ENCODE peak calls at places on chromosomes 1 and 21, in six cellular contexts. One of them, this sample, is unnamed. For H3K4me1 and H3K36me3, the result is how much of the 10 kb centered on the place peaks cover.

GRCh38 chr1:55374801-55375616 is 159.8 kb upstream of the USP24 start:
- DNase-seq in thoracic aorta: no peak
- DNase-seq in ovary: peak
- DNase-seq in left ventricle myocardium inferior: no peak
- DNase-seq in upper lobe of right lung: no peak
- DNase-seq in hepatocyte: no peak
- DNase-seq in this sample: peak

GRCh38 chr1:40029608-40030007 is 10.9 kb upstream of the CAP1 start:
- DNase-seq in thoracic aorta: no peak
- DNase-seq in ovary: no peak
- DNase-seq in left ventricle myocardium inferior: no peak
- DNase-seq in upper lobe of right lung: no peak
- DNase-seq in hepatocyte: peak
- DNase-seq in this sample: peak

GRCh38 chr21:29232601-29233541 is 65.9 kb upstream of the BACH1 start:
- DNase-seq in thoracic aorta: no peak
- DNase-seq in ovary: no peak
- DNase-seq in left ventricle myocardium inferior: no peak
- DNase-seq in upper lobe of right lung: no peak
- DNase-seq in hepatocyte: peak
- DNase-seq in this sample: peak

GRCh38 chr1:60988827-60989363 is 93.5 kb upstream of the NFIA start:
- DNase-seq in thoracic aorta: no peak
- DNase-seq in ovary: no peak
- DNase-seq in left ventricle myocardium inferior: peak
- DNase-seq in upper lobe of right lung: no peak
- DNase-seq in hepatocyte: no peak
- DNase-seq in this sample: no peak

GRCh38 chr1:216422821-216423529 is at the start of gene USH2A:
- DNase-seq in thoracic aorta: no peak
- DNase-seq in ovary: no peak
- DNase-seq in left ventricle myocardium inferior: no peak
- DNase-seq in upper lobe of right lung: no peak
- DNase-seq in hepatocyte: peak
- DNase-seq in this sample: no peak

GRCh38 chr1:226480459-226480858 is 68.1 kb upstream of the STUM start:
- DNase-seq in thoracic aorta: no peak
- DNase-seq in ovary: no peak
- DNase-seq in left ventricle myocardium inferior: no peak
- DNase-seq in upper lobe of right lung: no peak
- DNase-seq in hepatocyte: no peak
- DNase-seq in this sample: no peak

GRCh38 chr1:201191723-201192477 is 1.3 kb downstream of the IGFN1 start:
- DNase-seq in thoracic aorta: no peak
- DNase-seq in ovary: no peak
- DNase-seq in left ventricle myocardium inferior: no peak
- DNase-seq in upper lobe of right lung: no peak
- DNase-seq in hepatocyte: no peak
- DNase-seq in this sample: peak

GRCh38 chr1:151340870-151341754 is 5.9 kb downstream of the RFX5 start:
- DNase-seq in thoracic aorta: no peak
- DNase-seq in ovary: peak
- DNase-seq in left ventricle myocardium inferior: no peak
- DNase-seq in upper lobe of right lung: no peak
- DNase-seq in hepatocyte: peak
- DNase-seq in this sample: peak

GRCh38 chr1:10975567-10976326 is 36.7 kb upstream of the TARDBP start:
- DNase-seq in thoracic aorta: no peak
- DNase-seq in ovary: no peak
- DNase-seq in left ventricle myocardium inferior: no peak
- DNase-seq in upper lobe of right lung: no peak
- DNase-seq in hepatocyte: peak
- DNase-seq in this sample: peak

GRCh38 chr1:41360074-41361027 is 883 bp upstream of the FOXO6 start:
- DNase-seq in thoracic aorta: no peak
- DNase-seq in ovary: no peak
- DNase-seq in left ventricle myocardium inferior: no peak
- DNase-seq in upper lobe of right lung: peak
- DNase-seq in hepatocyte: peak
- DNase-seq in this sample: peak

GRCh38 chr21:34808569-34809204 is 139.9 kb downstream of the CLIC6 start:
- DNase-seq in thoracic aorta: no peak
- DNase-seq in ovary: no peak
- DNase-seq in left ventricle myocardium inferior: no peak
- DNase-seq in upper lobe of right lung: no peak
- DNase-seq in hepatocyte: no peak
- DNase-seq in this sample: no peak

GRCh38 chr1:2233997-2234761 is 6.1 kb downstream of the SKI start:
- DNase-seq in thoracic aorta: peak
- DNase-seq in ovary: peak
- DNase-seq in left ventricle myocardium inferior: peak
- DNase-seq in upper lobe of right lung: peak
- DNase-seq in hepatocyte: peak
- DNase-seq in this sample: peak

GRCh38 chr1:180150982-180151381 is 3.7 kb upstream of the QSOX1 start:
- DNase-seq in thoracic aorta: no peak
- DNase-seq in ovary: no peak
- DNase-seq in left ventricle myocardium inferior: no peak
- DNase-seq in upper lobe of right lung: no peak
- DNase-seq in hepatocyte: no peak
- DNase-seq in this sample: peak

GRCh38 chr1:113255728-113256347 is 134.5 kb upstream of the MAGI3 start:
- DNase-seq in thoracic aorta: no peak
- DNase-seq in ovary: no peak
- DNase-seq in left ventricle myocardium inferior: no peak
- DNase-seq in upper lobe of right lung: no peak
- DNase-seq in hepatocyte: peak
- DNase-seq in this sample: peak

GRCh38 chr1:62882705-62883104 is 98.8 kb downstream of the ATG4C start:
- DNase-seq in thoracic aorta: no peak
- DNase-seq in ovary: no peak
- DNase-seq in left ventricle myocardium inferior: no peak
- DNase-seq in upper lobe of right lung: no peak
- DNase-seq in hepatocyte: no peak
- DNase-seq in this sample: no peak

GRCh38 chr1:27148591-27148990 is 6.3 kb downstream of the SLC9A1 start:
- DNase-seq in thoracic aorta: no peak
- DNase-seq in ovary: no peak
- DNase-seq in left ventricle myocardium inferior: no peak
- DNase-seq in upper lobe of right lung: no peak
- DNase-seq in hepatocyte: no peak
- DNase-seq in this sample: no peak
- H3K4me1 ChIP-seq in thoracic aorta: under half
- H3K4me1 ChIP-seq in ovary: under half
- H3K4me1 ChIP-seq in left ventricle myocardium inferior: half or more
- H3K4me1 ChIP-seq in upper lobe of right lung: half or more
- H3K4me1 ChIP-seq in hepatocyte: half or more
- H3K4me1 ChIP-seq in this sample: half or more

GRCh38 chr1:25247829-25248754 is 838 bp upstream of the RSRP1 start:
- DNase-seq in thoracic aorta: no peak
- DNase-seq in ovary: no peak
- DNase-seq in left ventricle myocardium inferior: no peak
- DNase-seq in upper lobe of right lung: no peak
- DNase-seq in hepatocyte: no peak
- DNase-seq in this sample: no peak
- TF ChIP-seq CTCF in thoracic aorta: no peak
- TF ChIP-seq CTCF in ovary: no peak
- TF ChIP-seq CTCF in left ventricle myocardium inferior: no peak
- TF ChIP-seq CTCF in upper lobe of right lung: peak
- TF ChIP-seq CTCF in hepatocyte: peak
- TF ChIP-seq CTCF in this sample: no peak

GRCh38 chr21:44801468-44802395 is at the start of gene UBE2G2:
- DNase-seq in thoracic aorta: no peak
- DNase-seq in ovary: peak
- DNase-seq in left ventricle myocardium inferior: peak
- DNase-seq in upper lobe of right lung: peak
- DNase-seq in hepatocyte: peak
- DNase-seq in this sample: peak
- H3K36me3 ChIP-seq in thoracic aorta: under half
- H3K36me3 ChIP-seq in ovary: under half
- H3K36me3 ChIP-seq in left ventricle myocardium inferior: under half
- H3K36me3 ChIP-seq in upper lobe of right lung: under half
- H3K36me3 ChIP-seq in hepatocyte: under half
- H3K36me3 ChIP-seq in this sample: half or more

GRCh38 chr21:45420623-45421041 is 15.7 kb downstream of the COL18A1 start:
- DNase-seq in thoracic aorta: no peak
- DNase-seq in ovary: no peak
- DNase-seq in left ventricle myocardium inferior: no peak
- DNase-seq in upper lobe of right lung: no peak
- DNase-seq in hepatocyte: peak
- DNase-seq in this sample: no peak
- H3K4me1 ChIP-seq in thoracic aorta: under half
- H3K4me1 ChIP-seq in ovary: under half
- H3K4me1 ChIP-seq in left ventricle myocardium inferior: half or more
- H3K4me1 ChIP-seq in upper lobe of right lung: under half
- H3K4me1 ChIP-seq in hepatocyte: under half
- H3K4me1 ChIP-seq in this sample: under half

GRCh38 chr1:233375653-233376052 is 48.1 kb downstream of the MAP3K21 start:
- DNase-seq in thoracic aorta: no peak
- DNase-seq in ovary: no peak
- DNase-seq in left ventricle myocardium inferior: no peak
- DNase-seq in upper lobe of right lung: no peak
- DNase-seq in hepatocyte: no peak
- DNase-seq in this sample: no peak

GRCh38 chr1:233373226-233373625 is 45.7 kb downstream of the MAP3K21 start:
- DNase-seq in thoracic aorta: no peak
- DNase-seq in ovary: no peak
- DNase-seq in left ventricle myocardium inferior: no peak
- DNase-seq in upper lobe of right lung: no peak
- DNase-seq in hepatocyte: no peak
- DNase-seq in this sample: no peak

GRCh38 chr1:233372218-233373125 is 44.9 kb downstream of the MAP3K21 start:
- DNase-seq in thoracic aorta: no peak
- DNase-seq in ovary: no peak
- DNase-seq in left ventricle myocardium inferior: no peak
- DNase-seq in upper lobe of right lung: no peak
- DNase-seq in hepatocyte: no peak
- DNase-seq in this sample: no peak

GRCh38 chr1:233379869-233380438 is 52.4 kb downstream of the MAP3K21 start:
- DNase-seq in thoracic aorta: no peak
- DNase-seq in ovary: no peak
- DNase-seq in left ventricle myocardium inferior: no peak
- DNase-seq in upper lobe of right lung: no peak
- DNase-seq in hepatocyte: no peak
- DNase-seq in this sample: no peak

GRCh38 chr1:233376711-233377110 is 49.2 kb downstream of the MAP3K21 start:
- DNase-seq in thoracic aorta: no peak
- DNase-seq in ovary: no peak
- DNase-seq in left ventricle myocardium inferior: no peak
- DNase-seq in upper lobe of right lung: no peak
- DNase-seq in hepatocyte: no peak
- DNase-seq in this sample: no peak
- TF ChIP-seq CTCF in thoracic aorta: no peak
- TF ChIP-seq CTCF in ovary: no peak
- TF ChIP-seq CTCF in left ventricle myocardium inferior: no peak
- TF ChIP-seq CTCF in upper lobe of right lung: no peak
- TF ChIP-seq CTCF in hepatocyte: no peak
- TF ChIP-seq CTCF in this sample: peak

DNA sequence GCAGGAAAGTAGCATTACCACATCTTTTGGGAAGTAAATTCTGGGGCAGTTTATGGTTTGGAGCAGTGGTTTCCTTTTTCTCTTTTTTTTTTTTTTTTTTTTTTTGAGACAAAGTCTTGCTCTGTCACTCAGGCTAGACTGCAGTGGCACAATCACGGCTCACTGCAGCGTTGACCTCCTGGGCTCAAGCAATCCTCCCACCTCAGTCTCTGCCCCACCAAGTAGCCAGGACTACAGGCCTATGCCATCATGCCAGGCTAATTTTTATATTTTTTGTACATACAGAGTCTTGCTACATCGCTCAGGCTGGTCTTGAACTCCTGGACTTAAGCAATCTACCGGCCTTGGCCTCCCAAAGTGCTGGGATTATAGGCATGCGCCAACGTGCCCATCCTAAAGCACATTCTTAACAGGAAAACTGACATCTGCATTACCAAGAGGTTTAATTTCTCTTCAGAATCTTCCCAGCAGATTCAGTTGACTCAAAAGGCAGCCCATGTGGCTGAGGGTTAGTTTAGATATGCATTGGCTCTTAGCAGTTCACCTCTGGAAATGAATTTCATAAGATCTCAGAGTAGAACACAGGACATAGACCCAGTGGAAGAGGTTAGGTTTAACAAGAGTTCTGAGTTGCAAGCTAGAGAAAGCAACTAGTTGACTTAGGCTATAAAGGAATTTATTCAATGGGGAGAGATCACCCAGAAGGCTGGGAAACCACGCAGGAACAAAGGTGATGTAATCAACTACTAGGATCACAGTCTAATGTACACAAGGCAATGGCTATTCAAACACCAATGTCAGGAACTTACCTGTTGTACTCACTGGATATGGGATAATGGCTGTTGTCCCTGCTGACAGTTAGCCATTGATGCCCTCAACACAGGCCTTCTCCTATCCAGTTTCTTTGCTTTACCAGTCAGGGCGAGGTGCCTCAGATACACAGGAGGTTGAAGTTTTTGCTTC is 32.7 kb downstream of the C21orf91 start:
- DNase-seq in thoracic aorta: no peak
- DNase-seq in ovary: no peak
- DNase-seq in left ventricle myocardium inferior: no peak
- DNase-seq in upper lobe of right lung: no peak
- DNase-seq in hepatocyte: no peak
- DNase-seq in this sample: no peak
- H3K36me3 ChIP-seq in thoracic aorta: under half
- H3K36me3 ChIP-seq in ovary: under half
- H3K36me3 ChIP-seq in left ventricle myocardium inferior: under half
- H3K36me3 ChIP-seq in upper lobe of right lung: under half
- H3K36me3 ChIP-seq in hepatocyte: under half
- H3K36me3 ChIP-seq in this sample: under half

DNA sequence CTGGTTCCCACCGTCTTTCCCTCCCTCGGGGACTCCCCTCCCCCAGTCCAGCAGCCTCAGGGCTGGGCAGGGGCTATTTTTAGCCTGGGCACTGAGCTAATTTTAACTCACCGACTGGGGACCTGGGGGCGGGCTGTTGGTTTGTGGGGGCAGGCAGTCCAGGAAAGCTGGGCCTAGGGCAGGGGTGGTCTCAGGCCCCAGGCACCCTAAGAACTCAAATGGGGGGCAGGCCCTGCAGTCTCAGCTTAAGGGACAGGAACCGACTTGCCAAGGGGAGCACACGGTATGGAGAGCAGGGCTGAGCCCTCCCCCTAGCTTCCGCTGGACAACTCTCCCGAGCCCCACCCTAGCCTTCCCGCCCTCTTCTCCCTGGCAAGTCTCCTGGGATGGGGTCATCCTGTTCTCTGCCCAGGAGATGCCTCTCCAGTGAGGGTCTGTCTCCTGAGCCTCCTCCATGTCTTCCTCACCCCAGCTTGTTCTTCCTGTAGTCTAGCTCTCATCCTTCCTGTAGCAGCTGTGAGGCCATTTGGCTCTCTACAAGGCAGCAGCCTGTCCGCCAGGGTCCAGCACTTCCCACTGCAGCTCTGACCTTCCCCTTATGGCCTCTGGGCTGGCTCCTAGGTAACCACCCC is 10.1 kb downstream of the MEF2D start:
- DNase-seq in thoracic aorta: no peak
- DNase-seq in ovary: peak
- DNase-seq in left ventricle myocardium inferior: peak
- DNase-seq in upper lobe of right lung: peak
- DNase-seq in hepatocyte: peak
- DNase-seq in this sample: no peak
- H3K4me1 ChIP-seq in thoracic aorta: half or more
- H3K4me1 ChIP-seq in ovary: half or more
- H3K4me1 ChIP-seq in left ventricle myocardium inferior: half or more
- H3K4me1 ChIP-seq in upper lobe of right lung: half or more
- H3K4me1 ChIP-seq in hepatocyte: under half
- H3K4me1 ChIP-seq in this sample: under half

GRCh38 chr1:197774691-197775281 is 494 bp downstream of the DENND1B start:
- DNase-seq in thoracic aorta: no peak
- DNase-seq in ovary: peak
- DNase-seq in left ventricle myocardium inferior: no peak
- DNase-seq in upper lobe of right lung: peak
- DNase-seq in hepatocyte: peak
- DNase-seq in this sample: peak
- TF ChIP-seq CTCF in thoracic aorta: no peak
- TF ChIP-seq CTCF in ovary: no peak
- TF ChIP-seq CTCF in left ventricle myocardium inferior: no peak
- TF ChIP-seq CTCF in upper lobe of right lung: no peak
- TF ChIP-seq CTCF in hepatocyte: no peak
- TF ChIP-seq CTCF in this sample: no peak

This sample was measured in PC-3.